ENCODE peak calls at places on chromosomes 13 and 19, in six cellular contexts. Z is AG04450, P is RWPE1, M is fibroblast of villous mesenchyme, G is pancreas, S is adrenal gland. J is an unnamed sample.

GRCh38 chr13:100440756-100441421 is 147.7 kb downstream of the GGACT start:
- DNase-seq in Z (peak; percentile 21), P (no peak), M (peak; percentile 59), G (no peak), S (no peak), J (no peak)

GRCh38 chr19:38638461-38638860 is 9.0 kb upstream of the ACTN4 start:
- DNase-seq in Z (no peak), P (no peak), M (no peak), G (no peak), S (no peak), J (peak; percentile 79)

GRCh38 chr19:55443045-55443823 is at the start of gene SHISA7:
- DNase-seq in Z (no peak), P (no peak), M (no peak), G (no peak), S (no peak), J (no peak)

GRCh38 chr19:49142866-49143335 is 12.3 kb downstream of the HRC start:
- DNase-seq in Z (peak; percentile 69), P (peak; percentile 95), M (peak; percentile 90), G (peak; percentile 88), S (peak; percentile 92), J (peak; percentile 91)

GRCh38 chr19:30228113-30228725 is 144.0 kb upstream of the ZNF536 start:
- DNase-seq in Z (no peak), P (no peak), M (no peak), G (no peak), S (peak; percentile 56), J (no peak)

GRCh38 chr13:113646376-113646775 is 11.6 kb downstream of the ATP4B start:
- DNase-seq in Z (no peak), P (no peak), M (no peak), G (no peak), S (no peak), J (no peak)

GRCh38 chr13:74136089-74136658 is 2.0 kb upstream of the KLF12 start:
- DNase-seq in Z (no peak), P (peak; percentile 16), M (peak; percentile 38), G (peak; percentile 67), S (no peak), J (peak; percentile 65)

GRCh38 chr13:72656357-72656756 is 71.1 kb downstream of the MZT1 start:
- DNase-seq in Z (no peak), P (no peak), M (no peak), G (no peak), S (no peak), J (no peak)

GRCh38 chr13:33262997-33263396 is 22.6 kb downstream of the STARD13 start:
- DNase-seq in Z (no peak), P (no peak), M (no peak), G (no peak), S (no peak), J (no peak)

GRCh38 chr19:3175761-3176714 is 2.5 kb upstream of the S1PR4 start:
- DNase-seq in Z (no peak), P (peak; percentile 45), M (peak; percentile 83), G (no peak), S (no peak), J (peak; percentile 96)
- TF ChIP-seq CTCF in Z (no peak), P (no peak), M (no peak), G (no peak), S (no peak), J (no peak)

DNA sequence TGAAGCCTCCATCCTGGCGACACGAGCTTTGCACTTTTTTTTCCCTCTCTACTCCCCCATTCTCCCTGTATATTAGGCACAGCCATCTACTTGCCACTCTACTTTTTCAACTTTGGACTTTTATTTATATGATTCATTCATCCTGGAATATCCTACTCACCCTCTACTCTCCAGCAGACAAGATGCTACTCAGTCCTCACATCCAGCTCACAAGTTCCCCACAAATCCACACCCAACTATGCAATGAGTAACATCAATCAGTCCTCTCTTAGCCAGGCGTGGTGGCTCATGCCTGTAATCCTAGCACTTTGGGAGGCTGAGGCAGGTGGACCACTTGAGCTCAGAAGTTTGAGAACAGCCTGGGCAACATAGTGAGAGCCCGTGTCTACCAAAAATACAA is 23.9 kb upstream of the URAD start:
- DNase-seq in Z (no peak), P (no peak), M (no peak), G (no peak), S (no peak), J (peak; percentile 58)
- TF ChIP-seq CTCF in Z (no peak), P (no peak), M (no peak), G (no peak), S (no peak), J (no peak)

GRCh38 chr19:40441719-40442253 is 2.3 kb downstream of the SERTAD3 start:
- DNase-seq in Z (no peak), P (no peak), M (no peak), G (no peak), S (no peak), J (no peak)

GRCh38 chr19:40442328-40443130 is 1.6 kb downstream of the SERTAD3 start:
- DNase-seq in Z (no peak), P (no peak), M (no peak), G (no peak), S (no peak), J (no peak)

GRCh38 chr19:40444181-40445005 is at the start of gene SERTAD3:
- DNase-seq in Z (peak; percentile 82), P (peak; percentile 98), M (peak; percentile 96), G (peak; percentile 99), S (peak; percentile 98), J (peak; percentile 96)

GRCh38 chr19:40443930-40444180 is 280 bp downstream of the SERTAD3 start:
- DNase-seq in Z (no peak), P (peak; percentile 25), M (peak; percentile 49), G (no peak), S (no peak), J (peak; percentile 37)

DNA sequence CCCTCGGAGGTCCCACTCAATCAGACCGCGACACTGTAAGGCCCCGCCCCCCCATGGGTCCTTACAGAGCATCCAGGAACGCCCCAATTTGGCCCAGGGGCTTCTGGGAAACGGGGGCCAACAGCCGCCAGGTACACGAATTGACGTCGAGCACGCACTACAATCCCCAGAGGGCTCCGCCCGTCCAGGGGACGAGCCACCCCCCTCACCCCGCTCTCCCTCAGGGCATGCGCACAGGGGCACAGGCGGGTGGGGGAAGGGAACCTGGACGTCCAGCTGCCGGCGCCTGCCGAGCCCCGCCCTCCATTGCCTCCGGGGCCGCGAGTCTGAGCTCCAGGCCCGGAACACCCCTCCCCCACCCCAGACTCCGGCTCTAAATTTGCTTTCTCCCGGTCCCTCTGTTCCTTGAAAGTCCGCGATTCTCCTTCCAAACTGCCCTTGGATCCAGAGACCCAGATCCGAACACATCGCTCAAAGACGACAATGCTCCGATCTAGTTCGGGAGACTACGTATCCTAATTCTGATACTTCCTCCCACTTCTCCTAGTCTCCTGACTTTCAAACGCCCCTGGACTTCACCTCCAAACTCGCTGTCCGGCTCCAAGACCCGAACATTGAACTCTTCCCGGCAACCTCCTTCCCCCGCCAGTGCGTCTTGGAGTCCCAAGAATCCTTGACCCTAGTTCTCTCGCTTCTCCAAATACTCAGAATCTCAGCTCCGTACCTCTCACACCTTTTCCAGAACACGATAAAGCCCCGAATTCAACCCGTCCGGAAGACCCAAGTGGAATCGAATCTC is 805 bp downstream of the SERTAD3 start:
- DNase-seq in Z (peak; percentile 99), P (peak; percentile 99), M (peak; percentile 100), G (peak; percentile 96), S (peak; percentile 100), J (peak; percentile 99)
- TF ChIP-seq CTCF in Z (no peak), P (no peak), M (no peak), G (no peak), S (no peak), J (no peak)

GRCh38 chr13:63954683-63955082 is 2539.0 kb upstream of the PCDH20 start:
- DNase-seq in Z (no peak), P (no peak), M (no peak), G (no peak), S (no peak), J (no peak)
- TF ChIP-seq CTCF in Z (no peak), P (no peak), M (no peak), G (no peak), S (no peak), J (no peak)

J was measured in epithelial cell of esophagus.